ENCODE peak calls at places on chromosomes 16 and 17, in four cellular contexts. F, O, A and V are unnamed samples.

GRCh38 chr17:40317345-40317873 is 8.4 kb downstream of the RARA start:
- DNase-seq in F (peak), A (peak), O (peak), V (no peak)

GRCh38 chr17:16428098-16428882 is 12.9 kb downstream of the TRPV2 start:
- DNase-seq in O (peak), F (peak), A (peak), V (no peak)

GRCh38 chr17:20059728-20060188 is 50.6 kb downstream of the SPECC1 start:
- DNase-seq in F (no peak), O (peak), A (no peak), V (peak)

GRCh38 chr16:30367349-30368009 is 2.8 kb downstream of the TBC1D10B start:
- DNase-seq in A (no peak), O (no peak), F (no peak), V (no peak)

GRCh38 chr16:69087161-69087581 is 18.3 kb upstream of the HAS3 start:
- DNase-seq in A (no peak), F (no peak), O (no peak), V (no peak)

GRCh38 chr17:82691714-82692113 is 6.8 kb downstream of the RAB40B start:
- DNase-seq in O (no peak), F (no peak), A (no peak), V (no peak)

GRCh38 chr17:61318684-61319098 is 81.0 kb upstream of the TBX2 start:
- DNase-seq in A (no peak), F (no peak), O (peak), V (no peak)

GRCh38 chr16:88903267-88903666 is 36.8 kb upstream of the PABPN1L start:
- DNase-seq in O (no peak), A (no peak), F (no peak), V (no peak)

GRCh38 chr17:57284583-57284982 is 28.3 kb downstream of the MSI2 start:
- DNase-seq in F (no peak), A (peak), O (no peak), V (no peak)

GRCh38 chr17:39578272-39578671 is 29.4 kb downstream of the NEUROD2 start:
- DNase-seq in F (no peak), A (no peak), O (no peak), V (no peak)

GRCh38 chr16:10849736-10850477 is 27.1 kb upstream of the CIITA start:
- DNase-seq in O (no peak), F (no peak), A (no peak), V (no peak)

GRCh38 chr17:34990921-34991365 is 10.6 kb downstream of the LIG3 start:
- DNase-seq in F (no peak), O (no peak), A (no peak), V (no peak)

GRCh38 chr17:36741019-36741902 is 139.9 kb downstream of the MRM1 start:
- DNase-seq in A (no peak), O (no peak), F (no peak), V (no peak)

GRCh38 chr16:14202095-14202494 is 131.0 kb downstream of the MRTFB start:
- DNase-seq in F (no peak), A (no peak), O (no peak), V (no peak)

GRCh38 chr16:47507701-47508100 is 46.6 kb downstream of the PHKB start:
- DNase-seq in F (no peak), A (no peak), O (no peak), V (no peak)

GRCh38 chr17:57545836-57546305 is 199.2 kb downstream of the CCDC182 start:
- DNase-seq in A (no peak), F (no peak), O (no peak), V (no peak)

GRCh38 chr17:17504341-17505140 is 8.3 kb upstream of the RASD1 start:
- DNase-seq in F (no peak), A (no peak), O (no peak), V (no peak)

GRCh38 chr16:56332464-56333079 is 92.8 kb downstream of the AMFR start:
- DNase-seq in F (peak), A (peak), O (peak), V (no peak)

GRCh38 chr17:80978499-80979497 is 12.8 kb upstream of the CHMP6 start:
- DNase-seq in O (no peak), F (no peak), A (no peak), V (no peak)

GRCh38 chr17:80981062-80981902 is 10.4 kb upstream of the CHMP6 start:
- DNase-seq in A (peak), F (peak), O (no peak), V (no peak)

GRCh38 chr17:80981929-80982425 is 9.7 kb upstream of the CHMP6 start:
- DNase-seq in F (no peak), A (no peak), O (no peak), V (no peak)

GRCh38 chr17:80979547-80980378 is 11.9 kb upstream of the CHMP6 start:
- DNase-seq in A (no peak), O (no peak), F (no peak), V (no peak)

DNA sequence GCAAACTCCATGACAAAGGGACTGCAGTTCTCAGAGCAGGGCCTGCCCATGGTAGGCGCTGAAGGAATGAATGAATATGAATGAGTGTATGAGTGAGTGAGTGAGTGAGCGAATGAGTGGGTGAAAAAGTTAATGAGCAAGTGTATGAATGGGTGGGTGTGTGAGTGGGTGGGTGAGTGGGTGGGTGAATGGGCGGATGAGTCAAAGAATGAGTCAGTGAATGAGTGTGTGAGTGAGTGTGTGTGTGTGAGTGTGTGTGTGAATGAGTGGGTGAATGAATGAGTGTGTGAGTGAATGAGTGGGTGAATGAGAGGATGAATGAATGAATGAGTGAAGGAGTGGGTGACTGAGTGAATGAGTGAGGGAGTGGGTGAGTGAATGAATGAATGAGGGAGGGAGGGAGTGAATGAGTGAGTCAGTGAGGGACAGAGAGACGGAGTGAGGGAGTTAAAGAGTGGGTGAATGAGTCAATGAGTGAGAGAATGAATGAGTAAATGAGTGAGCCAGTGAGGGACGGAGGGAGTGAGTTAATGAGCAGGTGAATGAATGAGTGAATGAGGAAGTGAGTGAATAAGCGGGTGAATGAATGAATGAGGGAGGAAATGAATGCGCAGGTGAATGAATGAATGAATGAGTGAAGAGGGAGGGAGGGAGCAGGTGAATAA is 11.1 kb upstream of the CHMP6 start:
- DNase-seq in F (no peak), O (no peak), A (no peak), V (no peak)
- TF ChIP-seq FOXK2 in F (no peak), O (peak), A (no peak), V (no peak)

DNA sequence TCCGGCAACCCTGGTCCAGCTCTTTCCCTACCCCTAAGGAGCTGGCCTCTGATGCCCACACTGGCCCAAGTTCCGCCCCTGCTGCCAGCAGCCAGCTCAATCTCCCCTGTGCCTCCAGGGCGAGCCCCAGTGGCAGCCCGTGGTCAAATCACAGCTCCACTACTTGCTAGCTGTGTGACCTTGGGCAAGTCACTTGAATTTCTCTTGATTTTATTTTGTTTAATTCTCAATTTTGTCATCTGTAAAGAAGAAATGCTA is 10.3 kb downstream of the CASKIN2 start:
- DNase-seq in A (no peak), O (no peak), F (no peak), V (no peak)
- TF ChIP-seq FOXK2 in A (no peak), O (no peak), F (no peak), V (no peak)

GRCh38 chr16:87123356-87124001 is 193.7 kb downstream of the C16orf95 start:
- DNase-seq in A (no peak), F (no peak), O (no peak), V (no peak)
- TF ChIP-seq FOXK2 in A (no peak), F (no peak), O (no peak), V (no peak)

GRCh38 chr16:2919511-2920255 is 8.0 kb downstream of the FLYWCH1 start:
- DNase-seq in O (peak), F (peak), A (peak), V (no peak)
- TF ChIP-seq FOXK2 in O (no peak), F (no peak), A (no peak), V (no peak)

DNA sequence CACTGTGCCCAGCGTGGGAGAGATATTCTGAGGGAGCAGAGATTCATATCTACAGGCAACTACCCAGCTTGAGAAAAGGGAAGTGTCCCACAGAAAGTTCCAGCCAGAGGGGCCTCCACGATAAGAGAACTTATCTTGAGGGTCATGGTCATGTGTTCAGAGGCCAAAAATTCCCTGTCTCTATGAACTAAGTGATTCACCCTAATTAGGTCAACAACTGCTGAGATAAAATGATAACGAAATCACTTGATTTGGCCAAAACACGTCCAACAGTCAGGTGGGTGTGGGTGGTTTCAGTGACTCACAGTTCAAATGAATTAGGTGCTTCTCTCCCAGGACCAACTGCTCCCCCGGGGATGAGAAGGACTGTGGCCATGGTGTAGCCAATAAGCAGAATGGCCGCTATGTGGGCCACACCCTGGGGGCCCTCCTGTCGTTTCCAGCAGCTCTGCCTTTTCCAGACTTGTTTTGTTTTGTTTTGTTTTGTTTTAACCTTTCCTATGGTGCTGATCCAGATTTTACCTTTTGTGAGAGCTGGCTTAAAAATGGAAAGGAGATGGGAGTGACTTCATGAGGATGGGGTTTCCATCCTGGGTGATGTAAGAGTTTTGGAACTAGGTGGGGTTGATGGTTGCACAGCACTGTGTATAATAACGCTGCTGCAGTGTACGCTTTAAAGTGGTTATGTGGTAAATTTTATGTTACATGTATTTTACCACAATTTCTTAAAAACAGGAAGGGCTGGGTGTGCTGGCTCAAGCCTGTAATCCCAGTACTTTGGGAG is 8.7 kb downstream of the DNAI2 start:
- DNase-seq in A (peak), F (no peak), O (peak), V (peak)
- TF ChIP-seq FOXK2 in A (peak), F (no peak), O (no peak), V (peak)